ENCODE peak calls at places on chromosome 6, in six cellular contexts. Z is GM12878, B is K562, K is SK-N-SH, G is HepG2, J is H1. U is an unnamed sample.

GRCh38 chr6:52020961-52021570 is 66.3 kb downstream of the PKHD1 start:
- DNase-seq in J (no peak), K (peak; percentile 14), Z (no peak), G (peak; percentile 36), B (peak; percentile 33), U (peak; percentile 3)

GRCh38 chr6:9139762-9140161 is 704.4 kb upstream of the SLC35B3 start:
- DNase-seq in K (no peak), Z (no peak), G (no peak), B (no peak), J (no peak), U (no peak)

GRCh38 chr6:134950482-134950881 is 581 bp upstream of the ALDH8A1 start:
- DNase-seq in B (no peak), K (peak; percentile 34), G (no peak), J (no peak), Z (no peak), U (no peak)

GRCh38 chr6:45500924-45501816 is 123.4 kb upstream of the SUPT3H start:
- DNase-seq in G (peak; percentile 71), K (peak; percentile 14), B (peak; percentile 68), J (no peak), Z (no peak), U (peak; percentile 58)

GRCh38 chr6:16802071-16802470 is 40.8 kb upstream of the ATXN1 start:
- DNase-seq in Z (no peak), J (no peak), B (no peak), K (no peak), G (no peak), U (no peak)

GRCh38 chr6:156185113-156185512 is 592.1 kb upstream of the ARID1B start:
- DNase-seq in Z (no peak), B (no peak), G (no peak), K (no peak), J (no peak), U (no peak)

GRCh38 chr6:165441176-165441575 is 131.8 kb upstream of the C6orf118 start:
- DNase-seq in K (no peak), B (no peak), J (no peak), Z (no peak), G (no peak), U (no peak)

GRCh38 chr6:157263146-157263545 is 60.2 kb downstream of the TMEM242 start:
- DNase-seq in G (no peak), Z (no peak), K (no peak), J (no peak), B (no peak), U (no peak)

GRCh38 chr6:300494-301198 is 8.4 kb downstream of the DUSP22 start:
- DNase-seq in Z (no peak), K (no peak), J (no peak), B (no peak), G (no peak), U (no peak)

GRCh38 chr6:154615483-154616025 is 105.1 kb upstream of the CNKSR3 start:
- DNase-seq in G (peak; percentile 35), J (no peak), K (peak; percentile 66), Z (no peak), B (peak; percentile 60), U (peak; percentile 80)

GRCh38 chr6:34284563-34285545 is 36.0 kb upstream of the SMIM29 start:
- DNase-seq in K (no peak), B (peak; percentile 69), J (no peak), Z (no peak), G (no peak), U (no peak)

GRCh38 chr6:165637591-165637990 is 25.4 kb downstream of the PDE10A start:
- DNase-seq in B (no peak), J (no peak), K (no peak), Z (no peak), G (no peak), U (no peak)

GRCh38 chr6:81126150-81126549 is 626.3 kb downstream of the TENT5A start:
- DNase-seq in G (no peak), B (no peak), K (no peak), J (no peak), Z (no peak), U (no peak)

GRCh38 chr6:106039836-106040592 is 46.1 kb upstream of the PRDM1 start:
- DNase-seq in Z (no peak), G (no peak), K (no peak), J (no peak), B (no peak), U (no peak)

GRCh38 chr6:149483849-149484635 is 772 bp downstream of the ZC3H12D start:
- DNase-seq in Z (no peak), J (no peak), K (no peak), G (no peak), B (no peak), U (no peak)
- H2AFZ ChIP-seq in Z (peak overlapping the region; percentile 51), J (no peak overlapping the region), K (no peak overlapping the region), G (no peak overlapping the region), B (no peak overlapping the region), U (peak overlapping the region; percentile 90)

GRCh38 chr6:169453221-169453620 is 199.6 kb upstream of the THBS2 start:
- DNase-seq in G (no peak), K (no peak), J (no peak), B (no peak), Z (no peak), U (no peak)

GRCh38 chr6:169451065-169451840 is 197.6 kb upstream of the THBS2 start:
- DNase-seq in G (no peak), J (no peak), K (no peak), Z (no peak), B (no peak), U (no peak)

GRCh38 chr6:169454204-169454871 is 200.7 kb upstream of the THBS2 start:
- DNase-seq in G (peak; percentile 11), B (peak; percentile 43), Z (no peak), J (no peak), K (no peak), U (no peak)

GRCh38 chr6:169452869-169453186 is 199.2 kb upstream of the THBS2 start:
- DNase-seq in K (no peak), B (no peak), J (no peak), G (no peak), Z (no peak), U (no peak)

DNA sequence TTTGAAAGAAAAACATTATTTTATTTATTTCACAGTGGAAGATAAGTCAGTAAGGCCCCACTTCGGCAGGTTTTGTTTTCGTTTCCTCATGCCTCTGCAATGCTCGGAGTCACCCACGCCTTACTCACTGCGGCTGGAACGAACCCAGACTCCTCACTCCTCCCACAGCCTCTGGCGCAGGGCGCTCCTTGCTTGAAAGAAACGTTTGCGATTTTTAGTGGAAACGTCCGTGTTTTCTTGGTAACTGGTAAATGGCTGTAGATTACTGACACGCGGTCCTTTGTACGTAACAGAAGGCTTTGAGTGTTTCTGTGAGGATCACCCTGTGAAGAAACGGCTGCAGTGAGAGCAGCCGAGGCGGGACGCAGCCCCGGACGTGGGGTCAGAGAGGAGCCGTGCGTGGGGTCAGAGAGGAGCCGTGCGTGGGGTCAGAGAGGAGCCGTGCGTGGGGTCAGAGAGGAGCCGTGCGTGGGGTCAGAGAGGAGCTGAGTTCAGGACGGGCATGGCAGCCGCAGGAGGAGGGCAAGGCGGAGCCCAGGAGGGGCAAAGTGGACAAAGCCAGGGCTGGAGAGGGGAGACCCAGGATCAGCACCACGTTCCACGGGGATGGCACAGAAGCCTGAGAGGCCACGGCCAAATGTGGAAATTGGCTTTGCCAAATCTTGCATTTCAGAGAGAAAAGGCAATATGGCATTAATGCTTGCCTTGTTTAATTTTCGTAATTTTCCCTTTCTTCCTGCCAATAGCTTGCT is 198.6 kb upstream of the THBS2 start:
- DNase-seq in J (no peak), Z (no peak), G (no peak), K (peak; percentile 57), B (peak; percentile 69), U (peak; percentile 45)
- TF ChIP-seq YY1 in J (no peak), Z (no peak), G (no peak), K (no peak), B (peak; percentile 48), U (no peak)

GRCh38 chr6:7728855-7729590 is 3.1 kb downstream of the BMP6 start:
- DNase-seq in B (no peak), Z (no peak), J (no peak), K (no peak), G (no peak), U (no peak)
- H2AFZ ChIP-seq in B (no peak overlapping the region), Z (no peak overlapping the region), J (no peak overlapping the region), K (no peak overlapping the region), G (no peak overlapping the region), U (no peak overlapping the region)

GRCh38 chr6:36755435-36756348 is 58.1 kb downstream of the RAB44 start:
- DNase-seq in Z (peak; percentile 91), J (no peak), B (no peak), K (no peak), G (peak; percentile 40), U (no peak)
- TF ChIP-seq YY1 in Z (no peak), J (no peak), B (no peak), K (no peak), G (no peak), U (no peak)

DNA sequence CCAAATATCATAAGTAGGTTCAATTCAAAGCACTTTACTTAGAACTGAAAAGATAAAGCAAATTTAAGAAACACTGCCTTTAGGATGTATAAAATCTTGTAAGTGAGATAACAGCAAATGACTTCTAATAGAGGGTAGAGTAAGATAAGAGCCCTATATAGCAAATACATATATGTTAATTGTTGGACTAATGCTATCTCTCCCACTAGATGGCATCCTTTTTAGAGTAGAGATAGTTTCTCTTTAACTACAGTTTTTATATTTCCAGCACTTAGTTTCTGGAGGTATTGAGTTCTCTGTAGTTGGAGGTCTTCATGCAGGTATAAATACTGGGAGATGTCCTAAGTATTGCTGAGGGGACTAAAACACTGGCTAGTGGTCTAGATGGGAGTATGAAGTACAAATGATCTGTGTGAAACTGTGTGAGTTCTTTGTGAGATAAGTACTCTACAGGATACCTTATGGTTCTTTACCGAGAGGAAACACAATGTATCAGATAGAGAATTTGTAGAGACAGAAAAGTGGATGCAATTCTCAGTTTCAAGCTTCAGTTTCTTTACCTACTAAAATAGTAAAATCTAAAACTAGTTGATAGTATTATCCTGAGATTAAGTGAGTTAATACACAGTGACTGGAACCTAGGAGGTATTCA is 399.3 kb downstream of the KHDRBS2 start:
- DNase-seq in Z (no peak), G (peak; percentile 17), K (peak; percentile 3), B (no peak), J (no peak), U (no peak)
- H2AFZ ChIP-seq in Z (no peak overlapping the region), G (no peak overlapping the region), K (no peak overlapping the region), B (no peak overlapping the region), J (no peak overlapping the region), U (no peak overlapping the region)

DNA sequence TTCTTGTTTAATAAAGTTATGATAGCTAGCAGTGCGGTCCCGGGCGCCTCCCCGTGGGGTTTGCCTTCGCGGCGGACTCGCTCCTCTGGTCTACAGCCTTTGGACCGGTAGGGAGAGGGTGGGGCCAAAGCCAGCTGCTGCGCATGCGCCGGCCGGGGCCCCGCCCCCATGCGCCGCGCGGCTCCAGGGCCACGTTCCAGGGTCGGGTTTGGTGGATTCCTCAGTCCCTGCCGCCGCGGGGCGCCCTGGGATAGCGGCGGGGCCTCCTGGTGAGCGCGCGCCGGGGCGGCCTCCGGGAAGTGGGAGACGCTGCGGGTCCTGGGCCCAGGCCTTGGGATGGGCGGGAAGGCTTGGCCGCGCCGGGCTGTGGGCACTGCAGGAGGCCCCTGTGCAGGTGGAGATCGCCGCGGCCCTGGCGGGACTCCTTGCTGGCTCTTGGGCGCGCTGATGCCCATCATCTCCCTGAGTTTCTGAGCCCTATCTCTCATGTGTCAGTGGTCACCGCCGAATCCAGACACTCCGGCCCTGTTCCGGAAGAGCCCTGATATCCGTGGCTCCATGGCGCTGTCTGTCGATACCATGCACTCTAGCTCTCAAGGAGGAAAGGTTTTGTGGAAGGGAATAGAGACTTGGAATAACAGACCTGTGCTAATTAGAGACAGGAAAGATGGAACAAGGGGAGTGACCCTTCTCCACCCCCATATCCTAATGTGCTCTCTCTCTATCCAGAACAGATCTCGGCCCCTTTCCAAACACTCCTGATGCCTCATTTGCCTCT is at the start of gene VARS2:
- DNase-seq in K (peak; percentile 99), B (peak; percentile 99), Z (peak; percentile 72), G (peak; percentile 92), J (peak; percentile 61), U (peak; percentile 80)
- TF ChIP-seq YY1 in K (peak; percentile 42), B (peak; percentile 55), Z (no peak), G (peak; percentile 78), J (no peak), U (peak; percentile 21)